ENCODE peak calls at places on chromosomes 3 and 15, in seven cellular contexts. R, P, K, Z, X, W and E are unnamed samples.

GRCh38 chr3:157785071-157785826 is 282.0 kb upstream of the VEPH1 start:
- DNase-seq in P (peak), X (peak), Z (no peak), R (no peak), W (no peak), K (no peak), E (peak)

GRCh38 chr15:51499379-51499976 is 123.1 kb downstream of the DMXL2 start:
- DNase-seq in K (no peak), P (peak), Z (no peak), R (no peak), X (no peak), W (no peak), E (peak)

GRCh38 chr3:64207289-64208086 is 17.8 kb downstream of the PRICKLE2 start:
- DNase-seq in Z (no peak), W (no peak), P (no peak), K (no peak), X (no peak), R (no peak), E (no peak)

GRCh38 chr3:44981220-44981619 is 5.2 kb downstream of the EXOSC7 start:
- DNase-seq in P (no peak), W (no peak), Z (no peak), R (no peak), K (no peak), X (no peak), E (no peak)

GRCh38 chr15:70494861-70495571 is 268.3 kb downstream of the UACA start:
- DNase-seq in P (no peak), X (peak), W (no peak), Z (no peak), K (no peak), R (no peak), E (peak)

GRCh38 chr3:54344601-54345216 is 222.4 kb downstream of the CACNA2D3 start:
- DNase-seq in R (no peak), W (peak), Z (no peak), X (no peak), K (no peak), P (no peak), E (no peak)

GRCh38 chr3:14884665-14885064 is 62.7 kb upstream of the NR2C2 start:
- DNase-seq in R (no peak), K (no peak), X (no peak), W (no peak), P (no peak), Z (no peak), E (no peak)

GRCh38 chr3:99878005-99878404 is 60.3 kb downstream of the CMSS1 start:
- DNase-seq in X (no peak), W (no peak), R (no peak), K (no peak), P (no peak), Z (no peak), E (no peak)

GRCh38 chr15:100733088-100733487 is 130.7 kb downstream of the ASB7 start:
- DNase-seq in K (peak), Z (no peak), P (peak), X (peak), W (no peak), R (no peak), E (peak)

GRCh38 chr3:107813066-107813465 is 277.8 kb downstream of the CD47 start:
- DNase-seq in Z (no peak), X (no peak), K (no peak), W (no peak), P (no peak), R (no peak), E (no peak)

GRCh38 chr3:124800511-124801374 is 70.5 kb downstream of the UMPS start:
- DNase-seq in R (no peak), W (no peak), X (no peak), Z (no peak), P (no peak), K (no peak), E (no peak)

GRCh38 chr3:131277836-131278497 is 103.6 kb upstream of the NUDT16 start:
- DNase-seq in K (no peak), P (no peak), X (no peak), R (no peak), Z (no peak), W (no peak), E (no peak)

GRCh38 chr3:81643721-81644120 is 117.7 kb downstream of the GBE1 start:
- DNase-seq in Z (no peak), X (no peak), R (no peak), W (no peak), P (peak), K (no peak), E (peak)

GRCh38 chr15:90165659-90166489 is 35.3 kb upstream of the SEMA4B start:
- DNase-seq in W (no peak), R (peak), Z (peak), P (peak), X (peak), K (peak), E (peak)

GRCh38 chr15:81001180-81002003 is 669 bp downstream of the TLNRD1 start:
- DNase-seq in R (peak), Z (peak), W (no peak), P (no peak), K (peak), X (no peak), E (no peak)

GRCh38 chr15:87609474-87609873 is 647.1 kb downstream of the NTRK3 start:
- DNase-seq in X (peak), W (no peak), R (no peak), K (no peak), Z (no peak), P (peak), E (peak)

GRCh38 chr3:126284258-126284904 is 72.8 kb downstream of the KLF15 start:
- DNase-seq in X (no peak), Z (no peak), R (no peak), P (no peak), K (no peak), W (peak), E (no peak)

GRCh38 chr15:78360426-78360825 is 20.3 kb downstream of the CRABP1 start:
- DNase-seq in Z (no peak), W (no peak), K (no peak), R (no peak), X (no peak), P (peak), E (no peak)

GRCh38 chr3:113844622-113845222 is 6.1 kb downstream of the GRAMD1C start:
- DNase-seq in P (no peak), Z (no peak), W (no peak), X (no peak), R (no peak), K (no peak), E (no peak)

GRCh38 chr3:47976135-47976758 is 40.0 kb downstream of the MAP4 start:
- DNase-seq in P (no peak), W (no peak), K (no peak), R (no peak), X (no peak), Z (no peak), E (no peak)

GRCh38 chr15:91472316-91472756 is 372.3 kb downstream of the SV2B start:
- DNase-seq in X (no peak), Z (no peak), K (no peak), P (no peak), W (no peak), R (no peak), E (no peak)
- H3K4me3 ChIP-seq in X (no peak), Z (no peak), K (no peak), P (no peak), W (no peak), R (no peak), E (no peak)

GRCh38 chr3:50303038-50303815 is at the start of gene HYAL1:
- DNase-seq in K (peak), W (peak), Z (no peak), P (no peak), R (peak), X (no peak), E (no peak)
- TF ChIP-seq CTCF in K (no peak), W (no peak), Z (no peak), P (peak), R (no peak), X (peak), E (no peak)

GRCh38 chr3:195892105-195892354 is 16.3 kb downstream of the TNK2 start:
- DNase-seq in K (no peak), W (no peak), Z (no peak), P (no peak), R (no peak), X (no peak), E (no peak)
- H3K4me3 ChIP-seq in K (peak), W (peak), Z (peak), P (no peak), R (peak), X (no peak), E (no peak)

GRCh38 chr3:10693457-10693856 is 122.6 kb upstream of the SLC6A11 start:
- DNase-seq in K (no peak), Z (no peak), R (no peak), X (no peak), P (no peak), W (no peak), E (no peak)
- TF ChIP-seq CTCF in K (no peak), Z (no peak), R (no peak), X (no peak), P (peak), W (no peak), E (peak)

GRCh38 chr15:65758242-65758641 is 33.9 kb downstream of the DENND4A start:
- DNase-seq in P (no peak), W (no peak), Z (no peak), X (no peak), K (no peak), R (no peak), E (no peak)

GRCh38 chr15:65759441-65759840 is 32.7 kb downstream of the DENND4A start:
- DNase-seq in Z (no peak), K (no peak), R (no peak), W (no peak), P (no peak), X (no peak), E (no peak)

GRCh38 chr15:65762914-65763787 is 28.9 kb downstream of the DENND4A start:
- DNase-seq in P (no peak), K (no peak), Z (no peak), W (no peak), R (no peak), X (no peak), E (no peak)

GRCh38 chr15:65761210-65761926 is 30.7 kb downstream of the DENND4A start:
- DNase-seq in R (no peak), X (no peak), Z (no peak), P (no peak), W (no peak), K (no peak), E (no peak)

DNA sequence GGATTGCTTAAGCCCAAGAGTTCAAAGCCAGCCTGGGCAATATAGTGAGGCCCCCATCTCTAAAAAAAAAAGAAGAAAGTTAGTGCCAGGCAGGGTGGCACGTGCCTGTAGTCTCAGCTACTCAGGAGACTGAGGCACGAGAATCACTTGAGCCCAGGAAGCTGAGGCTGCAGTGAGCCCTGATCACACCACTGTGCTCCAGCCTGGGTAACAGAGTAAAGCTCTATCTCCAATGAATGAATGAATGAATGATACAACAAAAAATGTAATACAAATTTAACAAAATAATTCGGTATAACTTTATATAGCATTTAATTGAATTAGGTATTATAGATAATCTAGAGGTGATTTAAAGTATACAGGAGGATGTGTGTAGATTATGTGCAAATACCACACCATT is 29.7 kb downstream of the DENND4A start:
- DNase-seq in R (no peak), P (no peak), K (no peak), W (no peak), X (no peak), Z (no peak), E (no peak)
- H3K4me3 ChIP-seq in R (no peak), P (no peak), K (no peak), W (no peak), X (no peak), Z (no peak), E (no peak)

DNA sequence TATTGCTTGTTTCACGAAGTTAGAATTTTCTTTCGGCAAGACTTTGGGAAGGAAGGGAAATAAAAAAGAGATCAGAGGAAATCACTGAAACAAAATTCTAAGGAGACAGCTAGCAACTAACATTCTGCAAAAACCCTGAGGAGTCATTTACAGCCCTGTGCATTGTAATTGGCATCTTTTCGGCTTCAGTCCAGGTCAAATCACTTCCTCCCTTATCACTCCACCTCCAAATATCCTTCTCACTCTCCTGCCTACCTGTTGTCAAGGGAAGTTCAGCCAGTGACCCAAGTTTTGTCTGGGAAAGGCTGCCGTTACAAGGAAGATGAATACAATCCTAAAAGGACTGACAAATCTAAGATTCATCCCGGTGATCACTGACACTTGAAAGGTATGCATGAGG is 39.6 kb downstream of the MDFIC2 start:
- DNase-seq in K (no peak), R (no peak), P (no peak), W (no peak), X (no peak), Z (no peak), E (no peak)
- TF ChIP-seq CTCF in K (no peak), R (no peak), P (no peak), W (no peak), X (no peak), Z (no peak), E (no peak)

GRCh38 chr3:187922704-187923393 is 177.6 kb upstream of the BCL6 start:
- DNase-seq in P (no peak), X (no peak), W (no peak), K (no peak), Z (no peak), R (no peak), E (no peak)

GRCh38 chr3:187924651-187925050 is 179.4 kb upstream of the BCL6 start:
- DNase-seq in Z (no peak), R (no peak), X (no peak), P (no peak), W (no peak), K (no peak), E (no peak)

GRCh38 chr3:187926620-187927019 is 181.4 kb upstream of the BCL6 start:
- DNase-seq in X (no peak), W (no peak), Z (no peak), R (no peak), K (no peak), P (no peak), E (no peak)

GRCh38 chr3:187927565-187927964 is 182.3 kb upstream of the BCL6 start:
- DNase-seq in Z (no peak), R (no peak), X (no peak), K (no peak), W (no peak), P (no peak), E (no peak)

DNA sequence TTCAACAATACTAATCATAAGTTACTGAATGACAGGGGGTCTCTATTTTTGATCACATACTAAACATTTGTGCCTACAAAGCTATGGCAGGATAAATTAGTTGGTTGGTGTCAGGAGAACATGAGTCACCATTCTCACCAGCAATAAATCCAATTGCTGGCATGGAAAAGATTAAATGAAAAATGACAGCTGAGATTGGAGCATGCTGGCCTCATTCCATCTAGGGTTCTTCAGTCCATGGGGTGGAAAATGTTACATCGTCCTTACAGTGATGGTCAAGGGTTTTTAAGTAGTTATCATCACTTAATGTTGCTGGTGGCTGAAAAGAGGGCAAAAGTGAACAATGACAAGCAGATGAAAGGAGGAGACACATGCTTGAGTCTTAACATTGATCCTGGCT is 180.1 kb upstream of the BCL6 start:
- DNase-seq in R (no peak), P (no peak), W (no peak), Z (no peak), X (no peak), K (no peak), E (no peak)
- H3K4me3 ChIP-seq in R (no peak), P (no peak), W (no peak), Z (no peak), X (no peak), K (no peak), E (no peak)

GRCh38 chr3:120558784-120559227 is 37.3 kb upstream of the NDUFB4 start:
- DNase-seq in W (no peak), R (peak), X (peak), Z (peak), K (peak), P (peak), E (peak)

GRCh38 chr3:120560304-120561250 is 35.6 kb upstream of the NDUFB4 start:
- DNase-seq in P (no peak), K (no peak), X (no peak), R (no peak), W (no peak), Z (no peak), E (no peak)

GRCh38 chr3:120557115-120557514 is 39.0 kb upstream of the NDUFB4 start:
- DNase-seq in X (no peak), Z (no peak), R (no peak), P (no peak), W (no peak), K (no peak), E (no peak)

GRCh38 chr3:120561251-120562045 is 34.7 kb upstream of the NDUFB4 start:
- DNase-seq in X (no peak), P (peak), W (no peak), Z (peak), R (peak), K (peak), E (peak)

GRCh38 chr3:120559228-120560061 is 36.7 kb upstream of the NDUFB4 start:
- DNase-seq in W (no peak), K (no peak), X (peak), Z (no peak), R (no peak), P (peak), E (peak)
- TF ChIP-seq CTCF in W (no peak), K (no peak), X (no peak), Z (no peak), R (no peak), P (no peak), E (no peak)